ENCODE peak calls at places on chromosome 12, in eight cellular contexts. One of them, this sample, is unnamed.

GRCh38 chr12:65832217-65832616 is 7.9 kb downstream of the HMGA2 start:
- DNase-seq in IMR-90: no peak
- DNase-seq in epithelial cell of esophagus: no peak
- DNase-seq in CD4-positive, alpha-beta T cell: no peak
- DNase-seq in NCI-H510A treated with DMSO at 0.1 percent for 48 hours: no peak
- DNase-seq in frontal cortex: no peak
- DNase-seq in AG09319: no peak
- DNase-seq in activated CD4-positive, alpha-beta T cell treated with anti-CD3 and anti-CD28 coated beads, Interleukin-2, amount 50 U/mL, for 1 hour: no peak
- DNase-seq in this sample: no peak

GRCh38 chr12:5088586-5089264 is 45.0 kb downstream of the KCNA5 start:
- DNase-seq in CD4-positive, alpha-beta T cell: no peak
- DNase-seq in IMR-90: peak; percentile 91
- DNase-seq in frontal cortex: no peak
- DNase-seq in AG09319: no peak
- DNase-seq in epithelial cell of esophagus: no peak
- DNase-seq in NCI-H510A treated with DMSO at 0.1 percent for 48 hours: no peak
- DNase-seq in activated CD4-positive, alpha-beta T cell treated with anti-CD3 and anti-CD28 coated beads, Interleukin-2, amount 50 U/mL, for 1 hour: no peak
- DNase-seq in this sample: no peak

GRCh38 chr12:68342966-68343365 is 10.8 kb upstream of the MDM1 start:
- DNase-seq in NCI-H510A treated with DMSO at 0.1 percent for 48 hours: no peak
- DNase-seq in epithelial cell of esophagus: no peak
- DNase-seq in AG09319: no peak
- DNase-seq in IMR-90: no peak
- DNase-seq in CD4-positive, alpha-beta T cell: no peak
- DNase-seq in frontal cortex: no peak
- DNase-seq in activated CD4-positive, alpha-beta T cell treated with anti-CD3 and anti-CD28 coated beads, Interleukin-2, amount 50 U/mL, for 1 hour: no peak
- DNase-seq in this sample: no peak

GRCh38 chr12:53344487-53344823 is 8.3 kb upstream of the SP7 start:
- DNase-seq in CD4-positive, alpha-beta T cell: no peak
- DNase-seq in AG09319: no peak
- DNase-seq in frontal cortex: no peak
- DNase-seq in NCI-H510A treated with DMSO at 0.1 percent for 48 hours: no peak
- DNase-seq in epithelial cell of esophagus: no peak
- DNase-seq in IMR-90: no peak
- DNase-seq in activated CD4-positive, alpha-beta T cell treated with anti-CD3 and anti-CD28 coated beads, Interleukin-2, amount 50 U/mL, for 1 hour: no peak
- DNase-seq in this sample: no peak

GRCh38 chr12:124716208-124717141 is 147.2 kb downstream of the SCARB1 start:
- DNase-seq in NCI-H510A treated with DMSO at 0.1 percent for 48 hours: peak; percentile 99
- DNase-seq in AG09319: no peak
- DNase-seq in activated CD4-positive, alpha-beta T cell treated with anti-CD3 and anti-CD28 coated beads, Interleukin-2, amount 50 U/mL, for 1 hour: no peak
- DNase-seq in frontal cortex: no peak
- DNase-seq in epithelial cell of esophagus: no peak
- DNase-seq in IMR-90: no peak
- DNase-seq in CD4-positive, alpha-beta T cell: no peak
- DNase-seq in this sample: no peak

GRCh38 chr12:104055686-104056388 is 5.8 kb upstream of the GLT8D2 start:
- DNase-seq in frontal cortex: no peak
- DNase-seq in CD4-positive, alpha-beta T cell: no peak
- DNase-seq in activated CD4-positive, alpha-beta T cell treated with anti-CD3 and anti-CD28 coated beads, Interleukin-2, amount 50 U/mL, for 1 hour: no peak
- DNase-seq in IMR-90: peak; percentile 47
- DNase-seq in epithelial cell of esophagus: no peak
- DNase-seq in NCI-H510A treated with DMSO at 0.1 percent for 48 hours: peak; percentile 74
- DNase-seq in AG09319: peak; percentile 79
- DNase-seq in this sample: no peak

GRCh38 chr12:3214508-3215365 is 137.6 kb downstream of the TSPAN9 start:
- DNase-seq in epithelial cell of esophagus: peak; percentile 78
- DNase-seq in frontal cortex: no peak
- DNase-seq in CD4-positive, alpha-beta T cell: no peak
- DNase-seq in AG09319: no peak
- DNase-seq in NCI-H510A treated with DMSO at 0.1 percent for 48 hours: peak; percentile 81
- DNase-seq in activated CD4-positive, alpha-beta T cell treated with anti-CD3 and anti-CD28 coated beads, Interleukin-2, amount 50 U/mL, for 1 hour: no peak
- DNase-seq in IMR-90: no peak
- DNase-seq in this sample: no peak

GRCh38 chr12:62215506-62215905 is 44.7 kb upstream of the USP15 start:
- DNase-seq in NCI-H510A treated with DMSO at 0.1 percent for 48 hours: no peak
- DNase-seq in CD4-positive, alpha-beta T cell: no peak
- DNase-seq in epithelial cell of esophagus: peak; percentile 76
- DNase-seq in AG09319: no peak
- DNase-seq in activated CD4-positive, alpha-beta T cell treated with anti-CD3 and anti-CD28 coated beads, Interleukin-2, amount 50 U/mL, for 1 hour: no peak
- DNase-seq in frontal cortex: no peak
- DNase-seq in IMR-90: no peak
- DNase-seq in this sample: no peak

GRCh38 chr12:52145941-52146821 is 45.6 kb downstream of the KRT80 start:
- DNase-seq in activated CD4-positive, alpha-beta T cell treated with anti-CD3 and anti-CD28 coated beads, Interleukin-2, amount 50 U/mL, for 1 hour: no peak
- DNase-seq in epithelial cell of esophagus: no peak
- DNase-seq in IMR-90: no peak
- DNase-seq in CD4-positive, alpha-beta T cell: no peak
- DNase-seq in AG09319: no peak
- DNase-seq in NCI-H510A treated with DMSO at 0.1 percent for 48 hours: no peak
- DNase-seq in frontal cortex: no peak
- DNase-seq in this sample: no peak

GRCh38 chr12:59780605-59781135 is 184.8 kb downstream of the SLC16A7 start:
- DNase-seq in NCI-H510A treated with DMSO at 0.1 percent for 48 hours: no peak
- DNase-seq in AG09319: peak; percentile 11
- DNase-seq in frontal cortex: no peak
- DNase-seq in CD4-positive, alpha-beta T cell: no peak
- DNase-seq in activated CD4-positive, alpha-beta T cell treated with anti-CD3 and anti-CD28 coated beads, Interleukin-2, amount 50 U/mL, for 1 hour: no peak
- DNase-seq in epithelial cell of esophagus: peak; percentile 61
- DNase-seq in IMR-90: peak; percentile 47
- DNase-seq in this sample: no peak

GRCh38 chr12:127711108-127711507 is 555.9 kb upstream of the TMEM132C start:
- DNase-seq in AG09319: no peak
- DNase-seq in CD4-positive, alpha-beta T cell: no peak
- DNase-seq in IMR-90: no peak
- DNase-seq in epithelial cell of esophagus: no peak
- DNase-seq in activated CD4-positive, alpha-beta T cell treated with anti-CD3 and anti-CD28 coated beads, Interleukin-2, amount 50 U/mL, for 1 hour: no peak
- DNase-seq in frontal cortex: no peak
- DNase-seq in NCI-H510A treated with DMSO at 0.1 percent for 48 hours: no peak
- DNase-seq in this sample: no peak

GRCh38 chr12:77796775-77797174 is 33.9 kb upstream of the NAV3 start:
- DNase-seq in AG09319: no peak
- DNase-seq in activated CD4-positive, alpha-beta T cell treated with anti-CD3 and anti-CD28 coated beads, Interleukin-2, amount 50 U/mL, for 1 hour: no peak
- DNase-seq in IMR-90: peak; percentile 40
- DNase-seq in epithelial cell of esophagus: peak; percentile 31
- DNase-seq in NCI-H510A treated with DMSO at 0.1 percent for 48 hours: no peak
- DNase-seq in frontal cortex: no peak
- DNase-seq in CD4-positive, alpha-beta T cell: no peak
- DNase-seq in this sample: no peak

GRCh38 chr12:3646561-3647241 is 106.2 kb downstream of the CRACR2A start:
- DNase-seq in activated CD4-positive, alpha-beta T cell treated with anti-CD3 and anti-CD28 coated beads, Interleukin-2, amount 50 U/mL, for 1 hour: no peak
- DNase-seq in frontal cortex: no peak
- DNase-seq in NCI-H510A treated with DMSO at 0.1 percent for 48 hours: no peak
- DNase-seq in epithelial cell of esophagus: no peak
- DNase-seq in CD4-positive, alpha-beta T cell: no peak
- DNase-seq in AG09319: no peak
- DNase-seq in IMR-90: no peak
- DNase-seq in this sample: no peak

GRCh38 chr12:113244015-113244983 is 23.0 kb downstream of the TPCN1 start:
- DNase-seq in NCI-H510A treated with DMSO at 0.1 percent for 48 hours: no peak
- DNase-seq in epithelial cell of esophagus: peak; percentile 66
- DNase-seq in AG09319: no peak
- DNase-seq in activated CD4-positive, alpha-beta T cell treated with anti-CD3 and anti-CD28 coated beads, Interleukin-2, amount 50 U/mL, for 1 hour: no peak
- DNase-seq in IMR-90: no peak
- DNase-seq in CD4-positive, alpha-beta T cell: no peak
- DNase-seq in frontal cortex: peak; percentile 48
- DNase-seq in this sample: no peak

GRCh38 chr12:42447371-42447786 is 121.4 kb downstream of the PPHLN1 start:
- DNase-seq in activated CD4-positive, alpha-beta T cell treated with anti-CD3 and anti-CD28 coated beads, Interleukin-2, amount 50 U/mL, for 1 hour: no peak
- DNase-seq in epithelial cell of esophagus: no peak
- DNase-seq in IMR-90: no peak
- DNase-seq in frontal cortex: no peak
- DNase-seq in NCI-H510A treated with DMSO at 0.1 percent for 48 hours: no peak
- DNase-seq in CD4-positive, alpha-beta T cell: no peak
- DNase-seq in AG09319: no peak
- DNase-seq in this sample: no peak

This sample was measured in activated T-helper 9 cell treated with anti-CD3 and anti-CD28 coated beads, Interleukin-2, amount 50 U/mL, for 16 hours.